ENCODE peak calls at places on chromosomes 5 and 9, in eight cellular contexts. One of them, this sample, is unnamed.

GRCh38 chr5:73122875-73123810 is 2.8 kb downstream of the TMEM171 start:
- DNase-seq in fibroblast of pulmonary artery: peak; percentile 87
- DNase-seq in AG04449: peak; percentile 44
- DNase-seq in astrocyte of the cerebellum: no peak
- DNase-seq in GM13977: no peak
- DNase-seq in GM13976: no peak
- DNase-seq in stomach: no peak
- DNase-seq in uterus: no peak
- DNase-seq in this sample: no peak

GRCh38 chr5:37837101-37838032 is 2.5 kb downstream of the GDNF start:
- DNase-seq in fibroblast of pulmonary artery: peak; percentile 75
- DNase-seq in AG04449: no peak
- DNase-seq in astrocyte of the cerebellum: peak; percentile 32
- DNase-seq in GM13977: peak; percentile 92
- DNase-seq in GM13976: peak; percentile 90
- DNase-seq in stomach: peak; percentile 61
- DNase-seq in uterus: peak; percentile 80
- DNase-seq in this sample: peak; percentile 87

GRCh38 chr5:172669808-172670402 is 28.8 kb downstream of the NEURL1B start:
- DNase-seq in fibroblast of pulmonary artery: no peak
- DNase-seq in AG04449: no peak
- DNase-seq in astrocyte of the cerebellum: no peak
- DNase-seq in GM13977: no peak
- DNase-seq in GM13976: no peak
- DNase-seq in stomach: no peak
- DNase-seq in uterus: no peak
- DNase-seq in this sample: no peak

GRCh38 chr9:2066312-2067273 is 51.4 kb downstream of the SMARCA2 start:
- DNase-seq in fibroblast of pulmonary artery: peak; percentile 25
- DNase-seq in AG04449: no peak
- DNase-seq in astrocyte of the cerebellum: no peak
- DNase-seq in GM13977: no peak
- DNase-seq in GM13976: peak; percentile 17
- DNase-seq in stomach: no peak
- DNase-seq in uterus: no peak
- DNase-seq in this sample: no peak

GRCh38 chr5:103480246-103480645 is 82.3 kb downstream of the NUDT12 start:
- DNase-seq in fibroblast of pulmonary artery: no peak
- DNase-seq in AG04449: no peak
- DNase-seq in astrocyte of the cerebellum: no peak
- DNase-seq in GM13977: no peak
- DNase-seq in GM13976: no peak
- DNase-seq in stomach: no peak
- DNase-seq in uterus: no peak
- DNase-seq in this sample: no peak

GRCh38 chr9:18721267-18722079 is 247.5 kb downstream of the ADAMTSL1 start:
- DNase-seq in fibroblast of pulmonary artery: no peak
- DNase-seq in AG04449: no peak
- DNase-seq in astrocyte of the cerebellum: no peak
- DNase-seq in GM13977: no peak
- DNase-seq in GM13976: no peak
- DNase-seq in stomach: no peak
- DNase-seq in uterus: no peak
- DNase-seq in this sample: no peak

GRCh38 chr9:123478160-123478559 is 122.2 kb downstream of the CRB2 start:
- DNase-seq in fibroblast of pulmonary artery: no peak
- DNase-seq in AG04449: no peak
- DNase-seq in astrocyte of the cerebellum: no peak
- DNase-seq in GM13977: no peak
- DNase-seq in GM13976: no peak
- DNase-seq in stomach: no peak
- DNase-seq in uterus: no peak
- DNase-seq in this sample: no peak

GRCh38 chr5:142598338-142598700 is 87.6 kb downstream of the FGF1 start:
- DNase-seq in fibroblast of pulmonary artery: no peak
- DNase-seq in AG04449: no peak
- DNase-seq in astrocyte of the cerebellum: no peak
- DNase-seq in GM13977: no peak
- DNase-seq in GM13976: no peak
- DNase-seq in stomach: no peak
- DNase-seq in uterus: no peak
- DNase-seq in this sample: no peak

GRCh38 chr9:84121991-84122523 is 141.5 kb downstream of the RMI1 start:
- DNase-seq in fibroblast of pulmonary artery: peak; percentile 91
- DNase-seq in AG04449: no peak
- DNase-seq in astrocyte of the cerebellum: peak; percentile 87
- DNase-seq in GM13977: no peak
- DNase-seq in GM13976: no peak
- DNase-seq in stomach: no peak
- DNase-seq in uterus: no peak
- DNase-seq in this sample: no peak

GRCh38 chr9:121599186-121599871 is 52.1 kb upstream of the DAB2IP start:
- DNase-seq in fibroblast of pulmonary artery: peak; percentile 20
- DNase-seq in AG04449: no peak
- DNase-seq in astrocyte of the cerebellum: no peak
- DNase-seq in GM13977: peak; percentile 58
- DNase-seq in GM13976: peak; percentile 46
- DNase-seq in stomach: peak; percentile 92
- DNase-seq in uterus: peak; percentile 80
- DNase-seq in this sample: no peak

GRCh38 chr5:178417391-178417811 is 172.8 kb downstream of the COL23A1 start:
- DNase-seq in fibroblast of pulmonary artery: no peak
- DNase-seq in AG04449: no peak
- DNase-seq in astrocyte of the cerebellum: no peak
- DNase-seq in GM13977: no peak
- DNase-seq in GM13976: no peak
- DNase-seq in stomach: no peak
- DNase-seq in uterus: no peak
- DNase-seq in this sample: no peak
- TF ChIP-seq CTCF in fibroblast of pulmonary artery: no peak
- TF ChIP-seq CTCF in AG04449: no peak
- TF ChIP-seq CTCF in astrocyte of the cerebellum: no peak
- TF ChIP-seq CTCF in GM13977: no peak
- TF ChIP-seq CTCF in GM13976: no peak
- TF ChIP-seq CTCF in stomach: no peak
- TF ChIP-seq CTCF in uterus: no peak
- TF ChIP-seq CTCF in this sample: no peak

GRCh38 chr9:114370985-114371335 is 16.8 kb downstream of the AKNA start:
- DNase-seq in fibroblast of pulmonary artery: no peak
- DNase-seq in AG04449: no peak
- DNase-seq in astrocyte of the cerebellum: no peak
- DNase-seq in GM13977: no peak
- DNase-seq in GM13976: no peak
- DNase-seq in stomach: no peak
- DNase-seq in uterus: no peak
- DNase-seq in this sample: no peak
- TF ChIP-seq CTCF in fibroblast of pulmonary artery: no peak
- TF ChIP-seq CTCF in AG04449: no peak
- TF ChIP-seq CTCF in astrocyte of the cerebellum: no peak
- TF ChIP-seq CTCF in GM13977: no peak
- TF ChIP-seq CTCF in GM13976: no peak
- TF ChIP-seq CTCF in stomach: no peak
- TF ChIP-seq CTCF in uterus: no peak
- TF ChIP-seq CTCF in this sample: no peak

DNA sequence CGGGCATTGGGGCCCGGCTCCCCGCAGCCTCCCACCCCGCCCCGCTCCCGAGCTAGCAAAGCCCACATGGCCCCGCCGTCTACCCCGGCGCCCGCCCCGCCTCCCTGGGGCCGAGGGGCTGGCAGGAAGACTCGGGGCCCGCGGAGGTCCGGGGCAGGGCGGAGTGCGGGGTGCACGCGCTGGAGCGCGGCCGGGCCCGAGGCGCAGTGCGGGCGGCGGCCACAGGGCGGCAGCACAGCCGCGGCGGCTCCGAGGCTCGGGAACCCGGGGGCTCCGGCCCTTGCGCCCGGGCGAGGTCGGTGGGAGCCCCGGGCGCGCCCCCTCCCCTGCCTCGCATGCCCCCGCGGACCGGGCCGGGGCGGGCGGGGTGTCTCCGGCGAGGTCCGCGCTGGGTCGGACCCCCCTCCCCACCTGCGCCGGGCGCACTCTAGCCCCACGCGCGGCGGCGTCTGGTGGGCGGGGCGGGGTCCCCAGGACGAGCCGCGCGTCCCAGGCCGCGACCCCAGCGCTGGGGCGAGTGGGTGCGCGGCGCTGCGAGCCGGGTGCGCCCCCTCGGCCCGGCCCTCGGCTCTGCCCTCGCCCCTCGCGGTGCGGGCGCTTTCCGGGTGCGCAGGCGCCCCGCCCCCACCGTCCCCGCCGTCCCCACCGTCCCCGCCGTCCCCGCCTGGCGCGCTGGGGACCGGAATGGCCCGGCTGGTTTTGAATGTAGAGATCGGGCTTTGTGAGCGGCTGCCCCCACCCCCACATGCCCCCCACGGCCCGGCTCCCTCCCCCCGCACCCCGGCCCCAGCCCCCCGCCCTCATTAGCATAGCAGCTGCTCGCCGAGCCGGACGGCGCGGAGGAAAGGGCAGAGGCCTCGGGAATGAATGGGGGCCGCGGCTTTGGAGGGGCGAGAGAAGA is 6.5 kb downstream of the NRARP start:
- DNase-seq in fibroblast of pulmonary artery: peak; percentile 26
- DNase-seq in AG04449: no peak
- DNase-seq in astrocyte of the cerebellum: no peak
- DNase-seq in GM13977: peak; percentile 96
- DNase-seq in GM13976: peak; percentile 91
- DNase-seq in stomach: peak; percentile 57
- DNase-seq in uterus: no peak
- DNase-seq in this sample: peak; percentile 89
- TF ChIP-seq CTCF in fibroblast of pulmonary artery: no peak
- TF ChIP-seq CTCF in AG04449: peak; percentile 47
- TF ChIP-seq CTCF in astrocyte of the cerebellum: peak; percentile 28
- TF ChIP-seq CTCF in GM13977: peak; percentile 98
- TF ChIP-seq CTCF in GM13976: peak; percentile 94
- TF ChIP-seq CTCF in stomach: peak; percentile 73
- TF ChIP-seq CTCF in uterus: peak; percentile 64
- TF ChIP-seq CTCF in this sample: peak; percentile 92

GRCh38 chr5:108345541-108346171 is 36.2 kb downstream of the FBXL17 start:
- DNase-seq in fibroblast of pulmonary artery: peak; percentile 76
- DNase-seq in AG04449: peak; percentile 7
- DNase-seq in astrocyte of the cerebellum: peak; percentile 31
- DNase-seq in GM13977: peak; percentile 14
- DNase-seq in GM13976: peak; percentile 18
- DNase-seq in stomach: no peak
- DNase-seq in uterus: no peak
- DNase-seq in this sample: peak; percentile 19
- TF ChIP-seq CTCF in fibroblast of pulmonary artery: peak; percentile 30
- TF ChIP-seq CTCF in AG04449: no peak
- TF ChIP-seq CTCF in astrocyte of the cerebellum: no peak
- TF ChIP-seq CTCF in GM13977: peak; percentile 45
- TF ChIP-seq CTCF in GM13976: no peak
- TF ChIP-seq CTCF in stomach: no peak
- TF ChIP-seq CTCF in uterus: no peak
- TF ChIP-seq CTCF in this sample: peak; percentile 33

DNA sequence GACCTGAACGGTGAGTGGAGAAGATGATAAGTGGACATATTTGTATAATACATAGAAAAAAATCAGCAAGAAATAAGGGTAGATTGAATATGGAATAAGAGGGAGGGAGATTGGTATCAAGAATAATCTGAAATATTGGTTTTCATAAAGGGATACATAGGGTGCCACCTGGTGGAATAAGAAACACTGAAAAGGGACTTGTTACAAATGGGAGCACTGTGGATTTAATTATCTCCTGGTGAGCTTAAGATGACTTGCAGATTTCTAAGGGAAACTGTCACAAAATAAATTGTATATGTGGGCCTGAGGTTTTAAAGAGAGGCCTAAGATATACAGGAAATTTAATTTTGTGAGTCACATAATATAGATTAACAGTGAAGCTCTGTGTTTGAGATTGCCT is 1403.5 kb upstream of the CDH18 start:
- DNase-seq in fibroblast of pulmonary artery: no peak
- DNase-seq in AG04449: no peak
- DNase-seq in astrocyte of the cerebellum: peak; percentile 4
- DNase-seq in GM13977: no peak
- DNase-seq in GM13976: no peak
- DNase-seq in stomach: no peak
- DNase-seq in uterus: no peak
- DNase-seq in this sample: no peak
- TF ChIP-seq CTCF in fibroblast of pulmonary artery: no peak
- TF ChIP-seq CTCF in AG04449: no peak
- TF ChIP-seq CTCF in astrocyte of the cerebellum: peak; percentile 20
- TF ChIP-seq CTCF in GM13977: no peak
- TF ChIP-seq CTCF in GM13976: no peak
- TF ChIP-seq CTCF in stomach: no peak
- TF ChIP-seq CTCF in uterus: no peak
- TF ChIP-seq CTCF in this sample: no peak

GRCh38 chr5:113330533-113331200 is 104.1 kb downstream of the TSSK1B start:
- DNase-seq in fibroblast of pulmonary artery: peak; percentile 68
- DNase-seq in AG04449: no peak
- DNase-seq in astrocyte of the cerebellum: no peak
- DNase-seq in GM13977: peak; percentile 28
- DNase-seq in GM13976: peak; percentile 37
- DNase-seq in stomach: no peak
- DNase-seq in uterus: no peak
- DNase-seq in this sample: peak; percentile 31
- TF ChIP-seq CTCF in fibroblast of pulmonary artery: peak; percentile 50
- TF ChIP-seq CTCF in AG04449: peak; percentile 10
- TF ChIP-seq CTCF in astrocyte of the cerebellum: peak; percentile 52
- TF ChIP-seq CTCF in GM13977: peak; percentile 30
- TF ChIP-seq CTCF in GM13976: no peak
- TF ChIP-seq CTCF in stomach: no peak
- TF ChIP-seq CTCF in uterus: peak; percentile 43
- TF ChIP-seq CTCF in this sample: peak; percentile 39

GRCh38 chr9:88681434-88681833 is 146.5 kb downstream of the NXNL2 start:
- DNase-seq in fibroblast of pulmonary artery: no peak
- DNase-seq in AG04449: no peak
- DNase-seq in astrocyte of the cerebellum: no peak
- DNase-seq in GM13977: no peak
- DNase-seq in GM13976: no peak
- DNase-seq in stomach: no peak
- DNase-seq in uterus: no peak
- DNase-seq in this sample: no peak

GRCh38 chr9:88680505-88681160 is 145.7 kb downstream of the NXNL2 start:
- DNase-seq in fibroblast of pulmonary artery: peak; percentile 39
- DNase-seq in AG04449: no peak
- DNase-seq in astrocyte of the cerebellum: no peak
- DNase-seq in GM13977: no peak
- DNase-seq in GM13976: no peak
- DNase-seq in stomach: no peak
- DNase-seq in uterus: peak; percentile 58
- DNase-seq in this sample: no peak

GRCh38 chr9:88680041-88680440 is 145.1 kb downstream of the NXNL2 start:
- DNase-seq in fibroblast of pulmonary artery: peak; percentile 21
- DNase-seq in AG04449: no peak
- DNase-seq in astrocyte of the cerebellum: no peak
- DNase-seq in GM13977: no peak
- DNase-seq in GM13976: no peak
- DNase-seq in stomach: no peak
- DNase-seq in uterus: no peak
- DNase-seq in this sample: no peak

GRCh38 chr9:88684046-88684445 is 149.1 kb downstream of the NXNL2 start:
- DNase-seq in fibroblast of pulmonary artery: no peak
- DNase-seq in AG04449: no peak
- DNase-seq in astrocyte of the cerebellum: no peak
- DNase-seq in GM13977: no peak
- DNase-seq in GM13976: no peak
- DNase-seq in stomach: no peak
- DNase-seq in uterus: no peak
- DNase-seq in this sample: no peak

GRCh38 chr9:88682431-88682831 is 147.5 kb downstream of the NXNL2 start:
- DNase-seq in fibroblast of pulmonary artery: no peak
- DNase-seq in AG04449: no peak
- DNase-seq in astrocyte of the cerebellum: no peak
- DNase-seq in GM13977: no peak
- DNase-seq in GM13976: no peak
- DNase-seq in stomach: no peak
- DNase-seq in uterus: peak; percentile 60
- DNase-seq in this sample: no peak
- TF ChIP-seq CTCF in fibroblast of pulmonary artery: no peak
- TF ChIP-seq CTCF in AG04449: no peak
- TF ChIP-seq CTCF in astrocyte of the cerebellum: no peak
- TF ChIP-seq CTCF in GM13977: no peak
- TF ChIP-seq CTCF in GM13976: no peak
- TF ChIP-seq CTCF in stomach: no peak
- TF ChIP-seq CTCF in uterus: no peak
- TF ChIP-seq CTCF in this sample: no peak